ENCODE peak calls at places on chromosomes 7 and 10, in four cellular contexts. L is AG09309, D is AG04449, S is fibroblast of the aortic adventitia. N is an unnamed sample.
A peak's percentile ranks its signal among the peaks of the same experiment; 100 is the strongest.

GRCh38 chr7:82468435-82468834 is 24.9 kb upstream of the CACNA2D1 start:
- DNase-seq in L (no peak), D (no peak), S (peak; percentile 32), N (no peak)

GRCh38 chr7:2217716-2218443 is 14.9 kb downstream of the MAD1L1 start:
- DNase-seq in L (no peak), D (no peak), S (no peak), N (peak; percentile 14)

GRCh38 chr10:29840516-29841276 is 205.9 kb upstream of the SVIL start:
- DNase-seq in L (no peak), D (no peak), S (no peak), N (no peak)

GRCh38 chr10:17548162-17548561 is 69.0 kb downstream of the HACD1 start:
- DNase-seq in L (no peak), D (no peak), S (peak; percentile 50), N (no peak)

GRCh38 chr7:101696-102376 is 90.5 kb upstream of the FAM20C start:
- DNase-seq in L (no peak), D (no peak), S (peak; percentile 30), N (no peak)

GRCh38 chr7:37663693-37664092 is 19.9 kb upstream of the GPR141 start:
- DNase-seq in L (no peak), D (no peak), S (no peak), N (no peak)

GRCh38 chr10:59255463-59255862 is 79.0 kb downstream of the PHYHIPL start:
- DNase-seq in L (no peak), D (no peak), S (no peak), N (no peak)

GRCh38 chr7:79806161-79806734 is 328.4 kb upstream of the GNAI1 start:
- DNase-seq in L (peak; percentile 10), D (no peak), S (peak; percentile 70), N (no peak)

GRCh38 chr10:113094114-113094486 is 144.1 kb downstream of the TCF7L2 start:
- DNase-seq in L (peak; percentile 38), D (no peak), S (no peak), N (no peak)

GRCh38 chr10:4257939-4258465 is 473.0 kb upstream of the KLF6 start:
- DNase-seq in L (no peak), D (no peak), S (no peak), N (no peak)

GRCh38 chr7:131521651-131522163 is 34.7 kb downstream of the PODXL start:
- DNase-seq in L (no peak), D (no peak), S (peak; percentile 58), N (peak; percentile 33)

GRCh38 chr10:12419279-12419847 is 70.0 kb downstream of the CAMK1D start:
- DNase-seq in L (peak; percentile 98), D (peak; percentile 91), S (peak; percentile 100), N (peak; percentile 34)

GRCh38 chr7:27434729-27435400 is 192.3 kb downstream of the EVX1 start:
- DNase-seq in L (no peak), D (no peak), S (no peak), N (no peak)

GRCh38 chr10:110354322-110354766 is 49.6 kb upstream of the SMNDC1 start:
- DNase-seq in L (peak; percentile 62), D (peak; percentile 51), S (peak; percentile 85), N (no peak)

GRCh38 chr7:105413887-105414437 is 25.2 kb upstream of the SRPK2 start:
- DNase-seq in L (no peak), D (no peak), S (no peak), N (no peak)

GRCh38 chr7:28587211-28587610 is 174.9 kb downstream of the CREB5 start:
- DNase-seq in L (no peak), D (no peak), S (no peak), N (peak; percentile 81)

GRCh38 chr7:32243891-32244290 is 173.7 kb upstream of the PDE1C start:
- DNase-seq in L (no peak), D (no peak), S (no peak), N (no peak)

GRCh38 chr7:157975401-157976372 is 611.9 kb downstream of the PTPRN2 start:
- DNase-seq in L (no peak), D (no peak), S (no peak), N (no peak)

GRCh38 chr10:110495731-110496552 is 1.8 kb upstream of the DUSP5 start:
- DNase-seq in L (peak; percentile 90), D (peak; percentile 90), S (peak; percentile 92), N (no peak)

GRCh38 chr10:93873427-93874115 is 20.2 kb upstream of the SLC35G1 start:
- DNase-seq in L (peak; percentile 33), D (peak; percentile 29), S (peak; percentile 75), N (peak; percentile 59)

GRCh38 chr7:7808156-7808555 is 89.7 kb upstream of the RPA3 start:
- DNase-seq in L (no peak), D (no peak), S (peak; percentile 75), N (no peak)

GRCh38 chr10:43272030-43272429 is 5.2 kb upstream of the RASGEF1A start:
- DNase-seq in L (no peak), D (no peak), S (no peak), N (no peak)

GRCh38 chr7:127186686-127187085 is 66.1 kb downstream of the GRM8 start:
- DNase-seq in L (no peak), D (no peak), S (no peak), N (no peak)

GRCh38 chr10:19638173-19638872 is 177.9 kb upstream of the PLXDC2 start:
- DNase-seq in L (peak; percentile 69), D (peak; percentile 21), S (peak; percentile 77), N (peak; percentile 71)

GRCh38 chr10:35916791-35917190 is 274.7 kb upstream of the FZD8 start:
- DNase-seq in L (no peak), D (no peak), S (no peak), N (no peak)

GRCh38 chr7:7707756-7708310 is 10.6 kb downstream of the RPA3 start:
- DNase-seq in L (no peak), D (no peak), S (peak; percentile 34), N (no peak)

GRCh38 chr7:100563809-100564400 is 9.8 kb downstream of the SAP25 start:
- DNase-seq in L (peak; percentile 16), D (no peak), S (peak; percentile 73), N (no peak)

GRCh38 chr7:1866601-1867000 is 196.5 kb downstream of the ELFN1 start:
- DNase-seq in L (no peak), D (no peak), S (no peak), N (no peak)

GRCh38 chr10:114301951-114302710 is 63.1 kb downstream of the VWA2 start:
- DNase-seq in L (no peak), D (no peak), S (peak; percentile 10), N (peak; percentile 13)

GRCh38 chr10:114300036-114300645 is 61.1 kb downstream of the VWA2 start:
- DNase-seq in L (no peak), D (no peak), S (no peak), N (no peak)

GRCh38 chr10:114303556-114303955 is 64.5 kb downstream of the VWA2 start:
- DNase-seq in L (no peak), D (no peak), S (no peak), N (no peak)

GRCh38 chr10:114304017-114304565 is 65.0 kb downstream of the VWA2 start:
- DNase-seq in L (peak; percentile 58), D (peak; percentile 67), S (peak; percentile 83), N (peak; percentile 43)

DNA sequence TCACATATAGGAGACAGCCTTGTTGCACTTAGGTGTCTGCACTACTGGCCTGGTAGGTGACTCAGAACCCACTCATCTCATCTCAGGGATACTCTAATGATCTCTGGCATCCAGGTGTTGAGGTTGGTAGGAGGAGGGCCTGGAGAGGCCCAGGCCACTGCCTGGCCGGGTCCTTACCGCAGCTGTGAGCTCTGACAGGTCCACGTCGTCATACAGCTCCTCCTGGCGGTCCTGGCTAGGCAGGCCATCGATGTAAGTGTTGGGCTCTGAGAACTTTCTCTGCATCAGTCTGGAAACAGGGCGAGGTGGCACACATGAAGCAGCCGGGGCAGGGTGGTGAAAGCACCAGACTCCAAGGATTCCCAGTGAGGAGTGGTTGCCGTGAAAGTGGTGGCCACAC is 62.1 kb downstream of the VWA2 start:
- DNase-seq in L (no peak), D (no peak), S (no peak), N (no peak)
- TF ChIP-seq CTCF in L (no peak), D (no peak), S (no peak), N (no peak)

GRCh38 chr10:63713191-63714144 is 192.3 kb downstream of the REEP3 start:
- DNase-seq in L (no peak), D (no peak), S (peak; percentile 82), N (peak; percentile 32)
- H3K4me3 ChIP-seq in L (no peak overlapping the region), D (no peak overlapping the region), S (no peak overlapping the region), N (no peak overlapping the region)

GRCh38 chr7:113283861-113284260 is 165.5 kb upstream of the SMIM30 start:
- DNase-seq in L (no peak), D (no peak), S (peak; percentile 58), N (no peak)

GRCh38 chr7:113291058-113291457 is 172.7 kb upstream of the SMIM30 start:
- DNase-seq in L (no peak), D (no peak), S (no peak), N (no peak)

GRCh38 chr7:113285411-113285810 is 167.1 kb upstream of the SMIM30 start:
- DNase-seq in L (no peak), D (no peak), S (no peak), N (no peak)

GRCh38 chr7:113292105-113292504 is 173.8 kb upstream of the SMIM30 start:
- DNase-seq in L (no peak), D (no peak), S (no peak), N (no peak)

GRCh38 chr7:113289140-113289740 is 170.9 kb upstream of the SMIM30 start:
- DNase-seq in L (peak; percentile 37), D (no peak), S (peak; percentile 69), N (peak; percentile 23)
- TF ChIP-seq CTCF in L (peak; percentile 86), D (peak; percentile 58), S (peak; percentile 82), N (peak; percentile 63)

GRCh38 chr10:127150136-127150535 is 46.3 kb downstream of the INSYN2A start:
- DNase-seq in L (no peak), D (no peak), S (peak; percentile 35), N (no peak)

GRCh38 chr10:127151541-127151940 is 44.9 kb downstream of the INSYN2A start:
- DNase-seq in L (no peak), D (no peak), S (no peak), N (no peak)

GRCh38 chr10:127149613-127150081 is 46.7 kb downstream of the INSYN2A start:
- DNase-seq in L (no peak), D (no peak), S (peak; percentile 26), N (no peak)

GRCh38 chr10:127148066-127148932 is 48.1 kb downstream of the INSYN2A start:
- DNase-seq in L (no peak), D (no peak), S (peak; percentile 86), N (peak; percentile 56)

GRCh38 chr10:127148933-127149220 is 47.5 kb downstream of the INSYN2A start:
- DNase-seq in L (peak; percentile 50), D (no peak), S (peak; percentile 79), N (no peak)
- H3K4me3 ChIP-seq in L (peak overlapping the region; percentile 2), D (peak overlapping the region; percentile 26), S (peak overlapping the region; percentile 16), N (no peak overlapping the region)

GRCh38 chr7:25031432-25031831 is 51.5 kb upstream of the OSBPL3 start:
- DNase-seq in L (no peak), D (no peak), S (no peak), N (no peak)
- TF ChIP-seq CTCF in L (no peak), D (no peak), S (no peak), N (peak; percentile 22)

N was measured in retinal pigment epithelial cell.